ENCODE peak calls at places on chromosomes 2 and 18, in seven cellular contexts. H is AG10803; E is fibroblast of lung; C is CD8-positive, alpha-beta memory T cell; Z is globus pallidus; R is osteocyte; Y is T-helper 2 cell. S is an unnamed sample.

GRCh38 chr2:19738707-19739106 is 163.1 kb downstream of the TTC32 start:
- DNase-seq in E (peak), Y (no peak), Z (no peak), H (peak), R (no peak), C (no peak), S (no peak)

GRCh38 chr18:48742304-48742703 is 203.5 kb downstream of the CTIF start:
- DNase-seq in C (no peak), Y (no peak), Z (no peak), E (no peak), R (no peak), H (no peak), S (no peak)

GRCh38 chr2:201707753-201708152 is 9.3 kb upstream of the MPP4 start:
- DNase-seq in Y (no peak), E (peak), C (no peak), Z (no peak), H (peak), R (no peak), S (no peak)

GRCh38 chr18:7017013-7017412 is 100.6 kb downstream of the LAMA1 start:
- DNase-seq in Z (no peak), C (no peak), E (no peak), H (no peak), R (no peak), Y (no peak), S (no peak)

GRCh38 chr18:69102959-69103358 is 297.7 kb upstream of the DOK6 start:
- DNase-seq in Z (no peak), C (no peak), H (peak), E (peak), Y (no peak), R (no peak), S (no peak)

GRCh38 chr2:218130822-218131221 is 5.0 kb downstream of the CXCR2 start:
- DNase-seq in C (no peak), H (no peak), Y (no peak), Z (no peak), E (no peak), R (no peak), S (no peak)

GRCh38 chr2:127225186-127225960 is 5.3 kb upstream of the CYP27C1 start:
- DNase-seq in E (no peak), Y (no peak), C (no peak), H (peak), Z (no peak), R (no peak), S (no peak)

GRCh38 chr2:71756280-71756906 is 303.0 kb downstream of the DYSF start:
- DNase-seq in H (peak), C (no peak), Y (no peak), R (no peak), E (peak), Z (no peak), S (no peak)

GRCh38 chr2:214558341-214558740 is 147.5 kb downstream of the VWC2L start:
- DNase-seq in E (no peak), R (no peak), H (no peak), Y (no peak), Z (no peak), C (no peak), S (no peak)

GRCh38 chr2:98157557-98157956 is 70.6 kb downstream of the VWA3B start:
- DNase-seq in H (no peak), R (no peak), C (no peak), Y (no peak), Z (no peak), E (no peak), S (no peak)

GRCh38 chr2:184756885-184757284 is 158.6 kb downstream of the ZNF804A start:
- DNase-seq in Y (no peak), R (no peak), Z (no peak), H (no peak), E (no peak), C (no peak), S (no peak)

GRCh38 chr2:217866457-217866856 is 136.3 kb downstream of the TNS1 start:
- DNase-seq in H (no peak), C (no peak), R (no peak), Y (no peak), Z (no peak), E (no peak), S (no peak)

GRCh38 chr2:239858179-239858578 is 167.0 kb downstream of the NDUFA10 start:
- DNase-seq in R (peak), H (no peak), Z (peak), Y (no peak), E (no peak), C (no peak), S (no peak)

GRCh38 chr2:132668986-132669853 is 785 bp downstream of the LYPD1 start:
- DNase-seq in C (no peak), E (peak), Y (no peak), Z (no peak), R (no peak), H (no peak), S (no peak)

GRCh38 chr18:48992791-48993555 is 42.2 kb upstream of the SMAD7 start:
- DNase-seq in R (no peak), Y (no peak), C (no peak), H (no peak), E (no peak), Z (no peak), S (no peak)

GRCh38 chr18:49041677-49042570 is 91.2 kb upstream of the SMAD7 start:
- DNase-seq in H (peak), R (peak), E (peak), Y (no peak), C (peak), Z (no peak), S (peak)

GRCh38 chr2:171878481-171878993 is 15.5 kb downstream of the SLC25A12 start:
- DNase-seq in E (peak), C (no peak), R (no peak), H (peak), Z (no peak), Y (no peak), S (no peak)

GRCh38 chr18:57930476-57930875 is 113.5 kb upstream of the NEDD4L start:
- DNase-seq in Z (no peak), C (no peak), R (peak), H (no peak), E (no peak), Y (no peak), S (no peak)

GRCh38 chr2:60068755-60069154 is 484.7 kb downstream of the BCL11A start:
- DNase-seq in Z (no peak), E (no peak), C (no peak), Y (no peak), R (no peak), H (no peak), S (no peak)

GRCh38 chr2:172100080-172101007 is 2.4 kb downstream of the DLX2 start:
- DNase-seq in Z (no peak), C (no peak), Y (no peak), H (no peak), E (no peak), R (no peak), S (no peak)

GRCh38 chr2:16223481-16224177 is 283.3 kb downstream of the MYCN start:
- DNase-seq in E (no peak), Z (no peak), C (no peak), Y (no peak), H (no peak), R (no peak), S (no peak)

GRCh38 chr2:20540587-20541304 is 93.9 kb downstream of the RHOB start:
- DNase-seq in R (no peak), Z (no peak), C (no peak), E (no peak), Y (no peak), H (no peak), S (no peak)

GRCh38 chr2:231611273-231612198 is 18.9 kb downstream of the TEX44 start:
- DNase-seq in R (no peak), H (peak), E (peak), C (no peak), Z (no peak), Y (no peak), S (peak)

GRCh38 chr2:64267699-64268098 is 123.5 kb upstream of the PELI1 start:
- DNase-seq in Y (no peak), Z (no peak), H (peak), R (no peak), C (no peak), E (no peak), S (no peak)

S was measured in effector CD4-positive, alpha-beta T cell.